ENCODE peak calls at places on chromosomes 12 and 14, in five cellular contexts. Y is ACHN; B is endothelial cell of umbilical vein; T is psoas muscle; M is stimulated activated CD8-positive, alpha-beta memory T cell treated with anti-CD3 and anti-CD28 coated beads, Interleukin-7, amount 100 ng/mL, for 1 hour. N is an unnamed sample.
A peak's percentile ranks its signal among the peaks of the same experiment; 100 is the strongest.

GRCh38 chr14:74974364-74975058 is 19.1 kb upstream of the PGF start:
- DNase-seq in M (no peak), Y (no peak), T (peak; percentile 88), B (no peak), N (no peak)

GRCh38 chr12:122079038-122079531 is 529 bp downstream of the MLXIP start:
- DNase-seq in Y (peak; percentile 40), M (no peak), T (peak; percentile 80), B (peak; percentile 39), N (no peak)

GRCh38 chr14:102925646-102926045 is 3.2 kb downstream of the AMN start:
- DNase-seq in M (no peak), T (no peak), Y (no peak), B (no peak), N (no peak)

GRCh38 chr12:48961331-48961730 is 4.0 kb upstream of the ARF3 start:
- DNase-seq in M (no peak), B (peak; percentile 40), Y (no peak), T (no peak), N (no peak)

GRCh38 chr12:67535176-67535575 is 113.4 kb upstream of the DYRK2 start:
- DNase-seq in B (no peak), M (no peak), T (no peak), Y (no peak), N (no peak)

GRCh38 chr14:71695603-71696350 is 236.5 kb upstream of the RGS6 start:
- DNase-seq in T (no peak), M (no peak), Y (no peak), B (no peak), N (no peak)

GRCh38 chr12:109169676-109170075 is 53.3 kb downstream of the ACACB start:
- DNase-seq in B (no peak), Y (no peak), T (no peak), M (no peak), N (no peak)

GRCh38 chr14:61247935-61248334 is 33.2 kb downstream of the TMEM30B start:
- DNase-seq in M (no peak), B (no peak), T (no peak), Y (no peak), N (no peak)

GRCh38 chr12:69703146-69703642 is 4.1 kb upstream of the BEST3 start:
- DNase-seq in B (no peak), T (no peak), Y (no peak), M (no peak), N (no peak)

GRCh38 chr12:76329163-76329562 is 19.1 kb downstream of the BBS10 start:
- DNase-seq in Y (peak; percentile 56), T (no peak), B (peak; percentile 73), M (no peak), N (no peak)

GRCh38 chr12:34373926-34374325 is 351.6 kb downstream of the ALG10 start:
- DNase-seq in Y (no peak), M (no peak), T (no peak), B (no peak), N (no peak)

GRCh38 chr12:112418596-112419268 is at the start of gene PTPN11:
- DNase-seq in B (peak; percentile 89), Y (peak; percentile 92), M (peak; percentile 87), T (peak; percentile 94), N (peak; percentile 55)

GRCh38 chr14:52485350-52485960 is 66.8 kb downstream of the TXNDC16 start:
- DNase-seq in T (no peak), B (no peak), M (no peak), Y (no peak), N (no peak)

GRCh38 chr12:34392741-34393085 is 370.4 kb downstream of the ALG10 start:
- DNase-seq in M (no peak), T (no peak), B (no peak), Y (no peak), N (no peak)

GRCh38 chr14:66311935-66312334 is 174.2 kb upstream of the CCDC196 start:
- DNase-seq in M (no peak), Y (no peak), B (no peak), T (no peak), N (no peak)

GRCh38 chr12:113071427-113072112 is 15.0 kb downstream of the DTX1 start:
- DNase-seq in M (no peak), T (peak; percentile 66), Y (no peak), B (no peak), N (no peak)